ENCODE peak calls at places on chromosome 10, in four cellular contexts. One of them, this sample, is unnamed.
A peak's percentile ranks its signal among the peaks of the same experiment; 100 is the strongest.

GRCh38 chr10:77732213-77733003 is 94.8 kb upstream of the KCNMA1 start:
- DNase-seq in MM.1S: no peak
- DNase-seq in psoas muscle: no peak
- DNase-seq in heart right ventricle: no peak
- DNase-seq in this sample: no peak

GRCh38 chr10:121942749-121943148 is 14.9 kb upstream of the ATE1 start:
- DNase-seq in psoas muscle: no peak
- DNase-seq in MM.1S: no peak
- DNase-seq in heart right ventricle: no peak
- DNase-seq in this sample: no peak

GRCh38 chr10:100972115-100972903 is 3.0 kb downstream of the SEMA4G start:
- DNase-seq in MM.1S: no peak
- DNase-seq in psoas muscle: no peak
- DNase-seq in heart right ventricle: no peak
- DNase-seq in this sample: no peak

GRCh38 chr10:112634096-112634830 is 187.2 kb downstream of the VTI1A start:
- DNase-seq in MM.1S: no peak
- DNase-seq in heart right ventricle: no peak
- DNase-seq in psoas muscle: no peak
- DNase-seq in this sample: no peak

GRCh38 chr10:110141185-110141584 is 66.2 kb upstream of the MXI1 start:
- DNase-seq in psoas muscle: no peak
- DNase-seq in MM.1S: no peak
- DNase-seq in heart right ventricle: no peak
- DNase-seq in this sample: no peak

GRCh38 chr10:34102237-34102673 is 712.8 kb downstream of the PARD3 start:
- DNase-seq in heart right ventricle: peak; percentile 71
- DNase-seq in MM.1S: no peak
- DNase-seq in psoas muscle: peak; percentile 74
- DNase-seq in this sample: no peak

GRCh38 chr10:88926484-88927249 is 25.9 kb downstream of the ACTA2 start:
- DNase-seq in MM.1S: no peak
- DNase-seq in psoas muscle: no peak
- DNase-seq in heart right ventricle: no peak
- DNase-seq in this sample: no peak

GRCh38 chr10:124966008-124966407 is 24.1 kb downstream of the ZRANB1 start:
- DNase-seq in heart right ventricle: no peak
- DNase-seq in MM.1S: no peak
- DNase-seq in psoas muscle: no peak
- DNase-seq in this sample: no peak

GRCh38 chr10:132810141-132810806 is 24.3 kb upstream of the NKX6-2 start:
- DNase-seq in psoas muscle: peak; percentile 8
- DNase-seq in heart right ventricle: no peak
- DNase-seq in MM.1S: no peak
- DNase-seq in this sample: no peak

GRCh38 chr10:122642726-122643605 is 56.7 kb downstream of the C10orf120 start:
- DNase-seq in heart right ventricle: no peak
- DNase-seq in psoas muscle: no peak
- DNase-seq in MM.1S: no peak
- DNase-seq in this sample: no peak

GRCh38 chr10:104077282-104078151 is 8.2 kb downstream of the COL17A1 start:
- DNase-seq in psoas muscle: no peak
- DNase-seq in MM.1S: no peak
- DNase-seq in heart right ventricle: no peak
- DNase-seq in this sample: no peak

GRCh38 chr10:131858583-131859340 is 42.0 kb upstream of the PPP2R2D start:
- DNase-seq in psoas muscle: no peak
- DNase-seq in heart right ventricle: no peak
- DNase-seq in MM.1S: no peak
- DNase-seq in this sample: no peak

GRCh38 chr10:104577171-104577570 is 63.9 kb upstream of the SORCS3 start:
- DNase-seq in psoas muscle: no peak
- DNase-seq in MM.1S: no peak
- DNase-seq in heart right ventricle: no peak
- DNase-seq in this sample: no peak

GRCh38 chr10:22605168-22605567 is 109.2 kb downstream of the PIP4K2A start:
- DNase-seq in MM.1S: no peak
- DNase-seq in heart right ventricle: no peak
- DNase-seq in psoas muscle: no peak
- DNase-seq in this sample: no peak

GRCh38 chr10:78408011-78408410 is 374.3 kb downstream of the RPS24 start:
- DNase-seq in MM.1S: no peak
- DNase-seq in psoas muscle: no peak
- DNase-seq in heart right ventricle: no peak
- DNase-seq in this sample: no peak

GRCh38 chr10:43211431-43212042 is 55.3 kb downstream of the RASGEF1A start:
- DNase-seq in heart right ventricle: no peak
- DNase-seq in psoas muscle: peak; percentile 3
- DNase-seq in MM.1S: no peak
- DNase-seq in this sample: no peak

GRCh38 chr10:131943021-131943814 is 38.5 kb downstream of the BNIP3 start:
- DNase-seq in heart right ventricle: no peak
- DNase-seq in psoas muscle: no peak
- DNase-seq in MM.1S: no peak
- DNase-seq in this sample: no peak

GRCh38 chr10:101244321-101245050 is 15.2 kb upstream of the LBX1 start:
- DNase-seq in heart right ventricle: no peak
- DNase-seq in MM.1S: no peak
- DNase-seq in psoas muscle: peak; percentile 23
- DNase-seq in this sample: no peak

GRCh38 chr10:48885376-48885775 is 54.3 kb downstream of the LRRC18 start:
- DNase-seq in heart right ventricle: no peak
- DNase-seq in MM.1S: peak; percentile 30
- DNase-seq in psoas muscle: no peak
- DNase-seq in this sample: no peak

GRCh38 chr10:116055252-116055918 is 217.6 kb downstream of the GFRA1 start:
- DNase-seq in MM.1S: no peak
- DNase-seq in psoas muscle: peak; percentile 50
- DNase-seq in heart right ventricle: no peak
- DNase-seq in this sample: no peak

GRCh38 chr10:86282664-86283465 is 83.7 kb downstream of the GRID1 start:
- DNase-seq in MM.1S: no peak
- DNase-seq in psoas muscle: no peak
- DNase-seq in heart right ventricle: no peak
- DNase-seq in this sample: no peak

GRCh38 chr10:101481256-101481655 is 106.8 kb downstream of the POLL start:
- DNase-seq in psoas muscle: no peak
- DNase-seq in heart right ventricle: no peak
- DNase-seq in MM.1S: no peak
- DNase-seq in this sample: no peak

GRCh38 chr10:128274938-128275337 is 148.7 kb upstream of the MKI67 start:
- DNase-seq in heart right ventricle: no peak
- DNase-seq in MM.1S: peak; percentile 53
- DNase-seq in psoas muscle: peak; percentile 58
- DNase-seq in this sample: no peak

GRCh38 chr10:75209325-75210192 is 1.0 kb upstream of the VDAC2 start:
- DNase-seq in heart right ventricle: peak; percentile 83
- DNase-seq in MM.1S: peak; percentile 63
- DNase-seq in psoas muscle: peak; percentile 85
- DNase-seq in this sample: peak; percentile 49

GRCh38 chr10:42594246-42594650 is 44.1 kb downstream of the ZNF33B start:
- DNase-seq in psoas muscle: no peak
- DNase-seq in heart right ventricle: no peak
- DNase-seq in MM.1S: no peak
- DNase-seq in this sample: no peak

GRCh38 chr10:18321371-18321770 is 181.1 kb downstream of the CACNB2 start:
- DNase-seq in MM.1S: no peak
- DNase-seq in psoas muscle: no peak
- DNase-seq in heart right ventricle: no peak
- DNase-seq in this sample: no peak

GRCh38 chr10:110824660-110825059 is 47.1 kb upstream of the PDCD4 start:
- DNase-seq in psoas muscle: no peak
- DNase-seq in heart right ventricle: no peak
- DNase-seq in MM.1S: no peak
- DNase-seq in this sample: no peak

GRCh38 chr10:42482411-42482810 is 156.0 kb downstream of the ZNF33B start:
- DNase-seq in psoas muscle: no peak
- DNase-seq in MM.1S: no peak
- DNase-seq in heart right ventricle: no peak
- DNase-seq in this sample: no peak

GRCh38 chr10:28849821-28850220 is 172.5 kb downstream of the BAMBI start:
- DNase-seq in MM.1S: no peak
- DNase-seq in heart right ventricle: no peak
- DNase-seq in psoas muscle: no peak
- DNase-seq in this sample: no peak

GRCh38 chr10:85864173-85864549 is 502.4 kb downstream of the GRID1 start:
- DNase-seq in heart right ventricle: no peak
- DNase-seq in psoas muscle: peak; percentile 21
- DNase-seq in MM.1S: no peak
- DNase-seq in this sample: no peak

DNA sequence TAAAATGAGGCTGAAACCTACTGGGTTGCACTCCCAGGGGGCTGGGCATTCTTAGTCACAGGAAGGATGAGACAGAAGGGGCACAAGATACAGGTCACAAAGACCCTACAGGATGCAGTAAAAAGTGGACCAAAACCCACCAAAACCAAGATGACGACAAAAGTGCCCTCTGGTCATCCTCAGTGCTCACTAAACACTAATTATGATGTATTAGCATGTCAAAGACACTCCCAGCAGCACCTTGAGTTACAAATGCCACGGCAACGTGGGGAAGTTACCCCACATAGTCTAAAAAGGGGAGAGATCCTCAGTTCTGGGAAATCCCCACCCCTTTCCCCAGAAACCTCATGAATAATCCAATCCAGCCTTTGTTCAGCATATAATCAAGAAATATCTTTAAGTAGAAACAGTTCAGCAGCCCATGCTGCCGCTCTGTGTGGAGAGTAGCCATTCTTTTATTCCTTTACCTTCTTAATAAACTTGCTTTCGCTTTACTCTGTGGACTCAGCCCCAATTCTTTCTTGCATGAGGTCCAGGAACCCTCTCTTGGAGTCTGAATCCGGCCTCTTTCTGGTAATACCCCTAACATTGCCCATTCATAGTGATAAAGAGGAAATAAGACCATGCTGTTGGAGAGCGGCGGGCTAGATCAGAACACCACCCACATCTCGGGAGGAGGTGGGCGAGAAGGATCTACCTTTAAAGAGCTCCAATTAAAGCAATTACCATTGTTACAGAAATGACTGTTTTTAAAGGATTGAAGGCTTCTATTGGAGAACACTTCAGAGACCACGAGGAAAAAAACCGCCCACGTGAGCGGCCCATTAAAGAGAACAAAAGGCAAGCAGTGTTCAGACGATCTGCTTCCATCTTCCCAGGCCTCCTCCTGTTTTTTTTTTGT is 170.9 kb downstream of the USP6NL start:
- DNase-seq in psoas muscle: no peak
- DNase-seq in heart right ventricle: no peak
- DNase-seq in MM.1S: no peak
- DNase-seq in this sample: no peak
- H3K4me3 ChIP-seq in psoas muscle: no peak overlapping the region
- H3K4me3 ChIP-seq in heart right ventricle: no peak overlapping the region
- H3K4me3 ChIP-seq in MM.1S: no peak overlapping the region
- H3K4me3 ChIP-seq in this sample: no peak overlapping the region

DNA sequence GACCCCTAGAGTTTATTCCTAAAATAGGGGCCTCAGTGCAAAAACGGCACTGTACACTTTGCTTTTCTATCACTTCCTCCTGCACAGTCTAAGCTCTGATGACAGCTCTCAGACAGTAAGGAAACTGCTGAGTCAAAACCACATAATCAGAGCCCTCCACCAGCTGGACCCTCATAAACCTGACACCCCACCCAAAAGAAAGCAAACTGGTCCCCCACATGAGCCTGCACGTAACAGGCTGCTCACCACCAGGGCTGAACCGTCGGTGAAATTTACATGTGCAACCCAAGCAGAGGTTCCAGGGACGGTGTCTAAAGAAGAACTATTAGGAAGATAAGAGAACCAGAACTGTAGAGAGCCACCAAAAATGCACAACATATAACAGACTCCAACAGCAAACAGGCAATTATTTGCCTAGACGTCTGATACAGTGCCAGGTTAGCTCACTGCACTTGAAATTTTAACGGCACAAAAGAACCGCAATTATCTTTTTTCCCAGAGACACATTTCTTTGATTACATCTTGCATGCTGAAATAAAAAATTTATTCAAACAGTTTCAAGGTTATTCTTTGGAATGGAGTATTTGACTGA is 19.6 kb downstream of the SGMS1 start:
- DNase-seq in heart right ventricle: no peak
- DNase-seq in psoas muscle: no peak
- DNase-seq in MM.1S: peak; percentile 58
- DNase-seq in this sample: no peak
- TF ChIP-seq CTCF in heart right ventricle: no peak
- TF ChIP-seq CTCF in psoas muscle: no peak
- TF ChIP-seq CTCF in MM.1S: no peak
- TF ChIP-seq CTCF in this sample: no peak

GRCh38 chr10:72089618-72090017 is 1.3 kb upstream of the SPOCK2 start:
- DNase-seq in psoas muscle: no peak
- DNase-seq in MM.1S: no peak
- DNase-seq in heart right ventricle: no peak
- DNase-seq in this sample: no peak

GRCh38 chr10:72086466-72087391 is 1.6 kb downstream of the SPOCK2 start:
- DNase-seq in MM.1S: no peak
- DNase-seq in psoas muscle: peak; percentile 39
- DNase-seq in heart right ventricle: peak; percentile 64
- DNase-seq in this sample: no peak

GRCh38 chr10:72087392-72087968 is 871 bp downstream of the SPOCK2 start:
- DNase-seq in MM.1S: no peak
- DNase-seq in heart right ventricle: no peak
- DNase-seq in psoas muscle: no peak
- DNase-seq in this sample: no peak

GRCh38 chr10:72088879-72089585 is 681 bp upstream of the SPOCK2 start:
- DNase-seq in heart right ventricle: peak; percentile 59
- DNase-seq in MM.1S: no peak
- DNase-seq in psoas muscle: peak; percentile 61
- DNase-seq in this sample: no peak

GRCh38 chr10:72087969-72088878 is at the start of gene SPOCK2:
- DNase-seq in psoas muscle: peak; percentile 27
- DNase-seq in MM.1S: no peak
- DNase-seq in heart right ventricle: no peak
- DNase-seq in this sample: no peak
- H3K4me3 ChIP-seq in psoas muscle: peak within 1 kb of the TSS; percentile 60
- H3K4me3 ChIP-seq in MM.1S: peak within 1 kb of the TSS; percentile 49
- H3K4me3 ChIP-seq in heart right ventricle: peak within 1 kb of the TSS; percentile 55
- H3K4me3 ChIP-seq in this sample: peak within 1 kb of the TSS; percentile 49

DNA sequence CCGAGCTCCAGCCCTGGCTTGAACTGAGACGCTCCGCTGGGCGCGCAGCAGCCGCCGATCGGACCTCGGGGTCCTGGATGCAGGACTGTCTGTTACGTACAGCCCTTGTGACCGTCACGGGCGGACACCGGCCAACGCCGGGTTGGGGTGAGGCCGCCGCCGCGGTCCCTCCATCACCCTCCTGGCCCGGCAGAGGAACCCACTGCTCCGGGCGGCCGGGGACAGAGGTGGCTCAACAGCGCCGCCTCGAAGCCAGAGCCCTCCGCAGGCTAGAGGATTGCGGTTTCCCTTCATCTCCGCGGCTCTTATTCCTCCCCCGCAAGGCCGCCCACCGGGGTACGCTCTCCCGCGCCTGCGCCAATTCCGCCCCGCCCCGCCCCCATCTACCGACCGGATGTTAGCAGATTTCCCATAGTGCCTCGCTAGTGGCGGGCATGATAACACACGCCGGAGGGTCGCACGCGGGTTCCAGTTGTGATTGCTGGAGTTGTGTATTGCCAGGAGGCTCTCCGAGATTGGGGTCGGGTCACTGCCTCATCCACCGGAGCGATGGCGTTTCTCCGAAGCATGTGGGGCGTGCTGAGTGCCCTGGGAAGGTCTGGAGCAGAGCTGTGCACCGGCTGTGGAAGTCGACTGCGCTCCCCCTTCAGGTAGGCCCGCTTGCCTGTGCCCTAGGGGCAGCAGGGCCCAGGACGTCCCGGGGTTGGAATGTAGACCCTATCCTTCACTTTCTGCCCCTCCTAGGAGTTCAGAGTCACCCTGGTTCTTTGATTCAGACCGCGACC is at the start of gene TFAM:
- DNase-seq in heart right ventricle: peak; percentile 97
- DNase-seq in MM.1S: peak; percentile 95
- DNase-seq in psoas muscle: peak; percentile 96
- DNase-seq in this sample: peak; percentile 79
- TF ChIP-seq CTCF in heart right ventricle: no peak
- TF ChIP-seq CTCF in MM.1S: peak; percentile 57
- TF ChIP-seq CTCF in psoas muscle: peak; percentile 52
- TF ChIP-seq CTCF in this sample: peak; percentile 59

This sample was measured in GM12864.